ENCODE peak calls at places on chromosome 9, in nine cellular contexts. Q is C1 segment of cervical spinal cord; F is CD4-positive, alpha-beta T cell; I is stimulated activated CD4-positive, alpha-beta T cell treated with anti-CD3 and anti-CD28 coated beads, Interleukin-12 subunit alpha, Interleukin-12 subunit beta, amount 100 ng/mL, for 4 hours; G is activated CD4-positive, alpha-beta T cell treated with anti-CD3 and anti-CD28 coated beads for 4 hours; P is activated CD8-positive, alpha-beta T cell treated with anti-CD3 and anti-CD28 coated beads for 36 hours; L is T-helper 2 cell; O is stimulated activated CD8-positive, alpha-beta memory T cell treated with anti-CD3 and anti-CD28 coated beads, Interleukin-2, amount 100 ng/mL, for 1 hour; J is stomach. B is an unnamed sample.

GRCh38 chr9:77714077-77714549 is 66.0 kb upstream of the GNA14 start:
- DNase-seq in G (no peak), L (no peak), O (no peak), I (no peak), F (no peak), Q (no peak), P (no peak), J (no peak), B (no peak)

GRCh38 chr9:122091682-122092592 is 1.2 kb downstream of the TTLL11 start:
- DNase-seq in Q (no peak), F (no peak), P (peak; percentile 10), O (no peak), I (no peak), G (no peak), L (no peak), J (no peak), B (no peak)

GRCh38 chr9:124279531-124280175 is 21.9 kb downstream of the NEK6 start:
- DNase-seq in F (no peak), P (no peak), O (no peak), L (no peak), J (no peak), I (no peak), G (no peak), Q (no peak), B (no peak)

GRCh38 chr9:13367784-13368183 is 88.3 kb upstream of the MPDZ start:
- DNase-seq in Q (no peak), G (no peak), I (no peak), O (no peak), J (no peak), P (no peak), L (no peak), F (no peak), B (no peak)

GRCh38 chr9:131733601-131734061 is 6.2 kb downstream of the RAPGEF1 start:
- DNase-seq in G (peak; percentile 42), Q (no peak), I (no peak), L (peak; percentile 12), P (peak; percentile 72), F (peak; percentile 39), O (no peak), J (peak; percentile 35), B (no peak)

GRCh38 chr9:133340256-133340655 is 4.3 kb upstream of the SURF6 start:
- DNase-seq in G (no peak), F (no peak), Q (no peak), P (no peak), O (no peak), J (no peak), I (no peak), L (no peak), B (no peak)

GRCh38 chr9:8907863-8908262 is 1108.3 kb upstream of the DMAC1 start:
- DNase-seq in O (no peak), J (no peak), P (no peak), I (no peak), L (no peak), Q (no peak), G (no peak), F (no peak), B (no peak)

GRCh38 chr9:127223810-127224177 is 40.8 kb upstream of the GARNL3 start:
- DNase-seq in O (no peak), I (no peak), G (no peak), F (no peak), L (no peak), P (peak; percentile 29), J (no peak), Q (no peak), B (no peak)

GRCh38 chr9:135905380-135906282 is 1.7 kb downstream of the CAMSAP1 start:
- DNase-seq in L (no peak), O (no peak), Q (no peak), G (peak; percentile 71), F (peak; percentile 42), J (peak; percentile 35), I (peak; percentile 71), P (peak; percentile 86), B (no peak)

GRCh38 chr9:134316444-134317160 is 9.7 kb upstream of the RXRA start:
- DNase-seq in O (no peak), J (no peak), I (no peak), G (no peak), P (no peak), F (no peak), Q (no peak), L (no peak), B (peak; percentile 39)

GRCh38 chr9:304519-305185 is 90.0 kb downstream of the DOCK8 start:
- DNase-seq in L (peak; percentile 14), O (no peak), J (no peak), P (no peak), G (no peak), F (no peak), I (no peak), Q (no peak), B (no peak)

GRCh38 chr9:34876096-34876495 is 82.0 kb upstream of the PHF24 start:
- DNase-seq in O (no peak), J (no peak), P (no peak), F (no peak), Q (no peak), G (no peak), L (no peak), I (no peak), B (no peak)

GRCh38 chr9:33988219-33988890 is 60.3 kb downstream of the UBAP2 start:
- DNase-seq in L (no peak), G (peak; percentile 13), F (no peak), P (peak; percentile 60), J (no peak), O (no peak), I (peak; percentile 4), Q (no peak), B (no peak)

GRCh38 chr9:35798658-35799366 is 7.4 kb downstream of the NPR2 start:
- DNase-seq in J (no peak), I (peak; percentile 32), L (no peak), O (no peak), P (peak; percentile 59), G (peak; percentile 21), F (no peak), Q (no peak), B (peak; percentile 66)

GRCh38 chr9:30301271-30301963 is 2083.0 kb upstream of the ACO1 start:
- DNase-seq in I (no peak), L (no peak), Q (no peak), O (no peak), P (no peak), J (no peak), F (no peak), G (no peak), B (no peak)

GRCh38 chr9:137113385-137114159 is 961 bp downstream of the DPP7 start:
- DNase-seq in O (no peak), Q (no peak), J (no peak), L (no peak), P (peak; percentile 36), G (peak; percentile 39), I (no peak), F (no peak), B (no peak)

GRCh38 chr9:98708933-98709911 is at the start of gene GABBR2:
- DNase-seq in J (no peak), O (no peak), Q (no peak), F (no peak), P (no peak), G (no peak), L (no peak), I (no peak), B (no peak)

GRCh38 chr9:5515261-5515650 is 4.9 kb downstream of the PDCD1LG2 start:
- DNase-seq in P (no peak), J (no peak), Q (no peak), F (no peak), G (no peak), I (no peak), L (no peak), O (no peak), B (no peak)

GRCh38 chr9:76415731-76416130 is 21.5 kb upstream of the RFK start:
- DNase-seq in L (no peak), J (peak; percentile 56), P (no peak), F (no peak), G (no peak), I (no peak), O (no peak), Q (no peak), B (no peak)

GRCh38 chr9:120663380-120663779 is 50.9 kb downstream of the MEGF9 start:
- DNase-seq in Q (no peak), L (no peak), P (no peak), J (no peak), I (no peak), G (no peak), O (no peak), F (no peak), B (no peak)

GRCh38 chr9:123590499-123590898 is 234.5 kb downstream of the CRB2 start:
- DNase-seq in J (no peak), L (no peak), F (no peak), Q (no peak), O (no peak), P (no peak), G (no peak), I (no peak), B (no peak)

GRCh38 chr9:125312411-125312810 is 50.8 kb downstream of the GAPVD1 start:
- DNase-seq in P (no peak), Q (no peak), I (no peak), O (no peak), F (no peak), L (no peak), G (no peak), J (no peak), B (no peak)

GRCh38 chr9:129182625-129183494 is 4.8 kb upstream of the IER5L start:
- DNase-seq in J (no peak), F (no peak), O (no peak), G (no peak), P (no peak), I (no peak), L (no peak), Q (no peak), B (no peak)

GRCh38 chr9:96317335-96317980 is 15.5 kb upstream of the HSD17B3 start:
- DNase-seq in J (peak; percentile 59), Q (peak; percentile 19), P (peak; percentile 31), O (peak; percentile 34), F (peak; percentile 52), G (peak; percentile 57), L (peak; percentile 23), I (peak; percentile 47), B (peak; percentile 4)

GRCh38 chr9:92048924-92049625 is 66.1 kb downstream of the SPTLC1 start:
- DNase-seq in I (no peak), F (no peak), P (no peak), J (no peak), O (no peak), Q (no peak), L (no peak), G (no peak), B (no peak)

GRCh38 chr9:98326402-98327248 is 71.2 kb upstream of the TBC1D2 start:
- DNase-seq in Q (no peak), O (no peak), J (no peak), I (no peak), P (peak; percentile 53), L (no peak), G (no peak), F (no peak), B (no peak)

GRCh38 chr9:127057970-127058644 is 64.3 kb downstream of the ANGPTL2 start:
- DNase-seq in G (no peak), J (peak; percentile 27), Q (peak; percentile 56), O (no peak), L (no peak), P (no peak), F (no peak), I (no peak), B (peak; percentile 43)

GRCh38 chr9:93468763-93469456 is 15.5 kb upstream of the FAM120AOS start:
- DNase-seq in F (no peak), O (no peak), Q (no peak), I (no peak), P (no peak), L (no peak), G (no peak), J (no peak), B (no peak)

GRCh38 chr9:69397384-69398214 is 72.6 kb downstream of the ENTREP1 start:
- DNase-seq in I (no peak), L (no peak), P (no peak), G (no peak), J (no peak), F (no peak), O (no peak), Q (no peak), B (peak; percentile 45)

GRCh38 chr9:129785866-129786265 is 17.1 kb upstream of the TOR1B start:
- DNase-seq in Q (no peak), I (no peak), F (no peak), L (no peak), J (no peak), P (no peak), G (no peak), O (no peak), B (no peak)

GRCh38 chr9:126440938-126441337 is 114.3 kb downstream of the MVB12B start:
- DNase-seq in J (no peak), L (no peak), G (no peak), F (no peak), P (no peak), O (no peak), Q (peak; percentile 60), I (no peak), B (peak; percentile 38)

B was measured in hypothalamus.